ENCODE peak calls at places on chromosome 17, in six cellular contexts. P is IMR-90, V is trophoblast cell, C is H1, G is mesenchymal stem cell, W is neuronal stem cell. R is an unnamed sample.

GRCh38 chr17:68314916-68315535 is 23.7 kb downstream of the ARSG start:
- DNase-seq in G (no peak), W (no peak), P (no peak), V (no peak), C (no peak), R (no peak)

GRCh38 chr17:75295220-75296158 is 6.3 kb upstream of the SLC25A19 start:
- DNase-seq in G (no peak), C (no peak), W (no peak), V (peak; percentile 23), P (no peak), R (no peak)

GRCh38 chr17:2792541-2793169 is 3.6 kb upstream of the RAP1GAP2 start:
- DNase-seq in P (no peak), G (no peak), C (no peak), V (no peak), W (no peak), R (no peak)

GRCh38 chr17:73452056-73452455 is 140.3 kb upstream of the CDC42EP4 start:
- DNase-seq in W (no peak), C (no peak), P (no peak), V (no peak), G (no peak), R (no peak)

GRCh38 chr17:78993241-78993956 is 13.7 kb upstream of the LGALS3BP start:
- DNase-seq in W (peak; percentile 48), V (peak; percentile 75), P (peak; percentile 41), C (peak; percentile 92), G (peak; percentile 54), R (peak; percentile 77)

GRCh38 chr17:40022961-40023541 is 7.8 kb downstream of the CSF3 start:
- DNase-seq in W (no peak), G (no peak), C (no peak), V (no peak), P (no peak), R (no peak)

GRCh38 chr17:75020331-75021110 is 8.1 kb downstream of the MRPL58 start:
- DNase-seq in P (no peak), G (no peak), C (no peak), V (peak; percentile 96), W (no peak), R (no peak)

GRCh38 chr17:7484964-7485377 is 805 bp downstream of the POLR2A start:
- DNase-seq in C (no peak), G (no peak), V (peak; percentile 45), P (no peak), W (no peak), R (no peak)

GRCh38 chr17:73645050-73645871 is 1.0 kb upstream of the SDK2 start:
- DNase-seq in V (peak; percentile 60), G (peak; percentile 24), P (no peak), W (peak; percentile 81), C (no peak), R (peak; percentile 73)

GRCh38 chr17:7237266-7237760 is 1.9 kb downstream of the PHF23 start:
- DNase-seq in C (no peak), W (no peak), P (no peak), V (no peak), G (no peak), R (no peak)

GRCh38 chr17:628507-628941 is 86.1 kb downstream of the VPS53 start:
- DNase-seq in P (no peak), V (no peak), W (no peak), C (no peak), G (peak; percentile 50), R (no peak)

GRCh38 chr17:45131616-45132301 is 556 bp downstream of the PLCD3 start:
- DNase-seq in G (peak; percentile 62), C (peak; percentile 93), W (peak; percentile 76), V (peak; percentile 87), P (no peak), R (peak; percentile 85)

GRCh38 chr17:15083225-15083624 is 181.9 kb downstream of the PMP22 start:
- DNase-seq in P (no peak), G (peak; percentile 2), W (no peak), C (no peak), V (no peak), R (no peak)

GRCh38 chr17:31593806-31594205 is 202.3 kb downstream of the RAB11FIP4 start:
- DNase-seq in W (no peak), P (peak; percentile 89), G (peak; percentile 50), V (peak; percentile 98), C (no peak), R (no peak)

GRCh38 chr17:63275318-63275967 is 170.7 kb downstream of the CYB561 start:
- DNase-seq in P (peak; percentile 99), G (peak; percentile 94), W (no peak), V (peak; percentile 75), C (no peak), R (no peak)

GRCh38 chr17:38982858-38983746 is 15.9 kb upstream of the FBXO47 start:
- DNase-seq in P (peak; percentile 75), C (peak; percentile 55), G (peak; percentile 76), W (peak; percentile 54), V (peak; percentile 80), R (peak; percentile 62)

GRCh38 chr17:79777166-79777843 is 643 bp upstream of the CBX2 start:
- DNase-seq in G (peak; percentile 43), V (no peak), P (peak; percentile 32), W (peak; percentile 77), C (peak; percentile 87), R (peak; percentile 88)

GRCh38 chr17:33381201-33381600 is 88.1 kb upstream of the ASIC2 start:
- DNase-seq in P (no peak), V (peak; percentile 30), W (no peak), G (peak; percentile 42), C (no peak), R (peak; percentile 52)

GRCh38 chr17:29495011-29495410 is 71.8 kb downstream of the ABHD15 start:
- DNase-seq in W (no peak), G (peak; percentile 13), V (peak; percentile 65), P (peak; percentile 72), C (no peak), R (no peak)

GRCh38 chr17:21161498-21162393 is 35.0 kb downstream of the DHRS7B start:
- DNase-seq in W (no peak), V (no peak), G (peak; percentile 12), C (no peak), P (peak; percentile 69), R (no peak)

GRCh38 chr17:36850794-36851193 is 86.5 kb upstream of the LHX1 start:
- DNase-seq in P (peak; percentile 74), V (peak; percentile 24), C (no peak), W (no peak), G (peak; percentile 84), R (no peak)

GRCh38 chr17:66625321-66625767 is 209.6 kb upstream of the CACNG5 start:
- DNase-seq in W (peak; percentile 14), C (no peak), V (peak; percentile 42), P (peak; percentile 49), G (peak; percentile 56), R (no peak)

GRCh38 chr17:63189082-63189481 is 223.0 kb downstream of the TANC2 start:
- DNase-seq in W (no peak), G (no peak), C (no peak), P (peak; percentile 78), V (no peak), R (no peak)

GRCh38 chr17:5419959-5420653 is at the start of gene RPAIN:
- DNase-seq in P (peak; percentile 80), V (peak; percentile 3), W (no peak), C (peak; percentile 87), G (no peak), R (peak; percentile 94)

DNA sequence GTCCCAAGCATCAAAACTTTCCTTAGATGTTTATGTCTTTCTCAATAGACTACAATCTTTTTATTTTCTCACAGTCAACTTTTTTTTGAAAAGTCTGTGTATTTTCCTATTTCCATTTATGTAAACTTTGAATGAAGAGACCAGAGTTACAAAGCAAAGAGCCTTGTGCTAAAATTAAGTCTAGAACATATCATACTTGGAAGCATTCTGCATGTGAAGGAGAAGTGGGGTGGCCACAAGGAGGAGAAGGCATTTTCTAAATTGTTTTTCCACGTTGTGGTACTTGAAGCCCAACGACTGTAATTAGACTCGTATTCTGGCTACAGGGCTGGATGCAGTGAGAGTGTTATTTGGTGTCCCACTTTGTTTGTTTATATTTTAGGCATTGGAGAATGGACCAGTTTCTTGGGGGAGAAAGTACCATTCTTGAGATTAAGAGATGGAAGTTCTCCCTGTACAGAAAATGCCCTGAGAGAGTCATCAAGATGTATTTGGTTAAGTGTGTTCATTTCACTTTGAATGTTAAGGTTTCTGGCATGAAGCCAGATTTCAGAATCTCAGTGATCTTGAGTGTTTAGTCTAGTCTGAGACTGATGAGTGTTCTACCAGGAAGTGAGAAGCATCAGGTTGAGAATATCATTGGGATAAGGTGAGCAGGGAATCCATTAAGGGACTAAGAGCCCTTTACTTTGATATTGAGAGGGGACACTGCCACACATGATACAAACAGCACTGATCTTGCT is 71.6 kb downstream of the MAP2K6 start:
- DNase-seq in W (no peak), G (peak; percentile 73), V (no peak), C (no peak), P (peak; percentile 59), R (no peak)
- H3K14ac ChIP-seq in W (no peak overlapping the region), G (no peak overlapping the region), V (no peak overlapping the region), C (no peak overlapping the region), P (no peak overlapping the region), R (no peak overlapping the region)

GRCh38 chr17:19457046-19457445 is 46.0 kb downstream of the RNF112 start:
- DNase-seq in V (no peak), P (no peak), G (no peak), W (no peak), C (no peak), R (no peak)

GRCh38 chr17:19456016-19456927 is 45.2 kb downstream of the RNF112 start:
- DNase-seq in V (peak; percentile 77), W (no peak), P (no peak), C (no peak), G (no peak), R (no peak)

GRCh38 chr17:19460695-19461094 is 49.7 kb downstream of the RNF112 start:
- DNase-seq in C (peak; percentile 50), G (no peak), W (no peak), P (no peak), V (no peak), R (peak; percentile 75)

GRCh38 chr17:19461139-19461538 is 50.1 kb downstream of the RNF112 start:
- DNase-seq in W (no peak), C (peak; percentile 67), V (no peak), G (no peak), P (no peak), R (peak; percentile 85)

GRCh38 chr17:19457830-19458271 is 46.8 kb downstream of the RNF112 start:
- DNase-seq in C (peak; percentile 49), V (no peak), G (no peak), P (no peak), W (no peak), R (peak; percentile 78)
- H3K18ac ChIP-seq in C (peak overlapping the region; percentile 48), V (no peak overlapping the region), G (no peak overlapping the region), P (no peak overlapping the region), W (no peak overlapping the region), R (peak overlapping the region; percentile 66)

GRCh38 chr17:83099570-83100181 is 20.3 kb downstream of the METRNL start:
- DNase-seq in W (no peak), G (no peak), V (no peak), C (no peak), P (no peak), R (no peak)
- H3K14ac ChIP-seq in W (peak overlapping the region; percentile 71), G (no peak overlapping the region), V (peak overlapping the region; percentile 28), C (no peak overlapping the region), P (peak overlapping the region; percentile 5), R (no peak overlapping the region)

GRCh38 chr17:46817151-46817900 is 1.2 kb downstream of the WNT3 start:
- DNase-seq in G (no peak), P (no peak), C (peak; percentile 63), W (no peak), V (no peak), R (peak; percentile 43)
- H3K18ac ChIP-seq in G (no peak overlapping the region), P (no peak overlapping the region), C (no peak overlapping the region), W (peak overlapping the region; percentile 72), V (no peak overlapping the region), R (no peak overlapping the region)